ENCODE peak calls at places on chromosomes 16 and 17, in nine cellular contexts. J, L, N, W, K, F, Y, O and Z are unnamed samples.

GRCh38 chr17:21467196-21467595 is 91.0 kb downstream of the KCNJ12 start:
- DNase-seq in K (no peak), W (no peak), L (no peak), F (no peak), Y (no peak), O (no peak), N (no peak), J (no peak), Z (no peak)

GRCh38 chr16:20915733-20916132 is 15.2 kb downstream of the LYRM1 start:
- DNase-seq in N (no peak), O (no peak), K (no peak), W (no peak), J (no peak), L (no peak), Y (no peak), F (no peak), Z (no peak)

GRCh38 chr16:84044108-84044488 is 1.5 kb upstream of the SLC38A8 start:
- DNase-seq in W (no peak), L (no peak), K (peak), J (peak), Y (no peak), O (peak), N (peak), F (no peak), Z (no peak)

GRCh38 chr17:65703891-65704290 is 142.4 kb upstream of the AXIN2 start:
- DNase-seq in F (no peak), L (no peak), W (no peak), Y (no peak), N (no peak), K (no peak), O (peak), J (no peak), Z (no peak)

GRCh38 chr17:42201155-42201772 is 7.0 kb upstream of the GHDC start:
- DNase-seq in Y (no peak), L (no peak), K (no peak), J (no peak), O (no peak), N (no peak), F (no peak), W (no peak), Z (no peak)

GRCh38 chr17:64097196-64097936 is 32.6 kb downstream of the ERN1 start:
- DNase-seq in O (no peak), W (no peak), Y (no peak), L (no peak), N (peak), J (no peak), F (peak), K (no peak), Z (no peak)

GRCh38 chr17:63277629-63278028 is 168.5 kb downstream of the CYB561 start:
- DNase-seq in W (no peak), K (no peak), O (no peak), Y (no peak), L (no peak), J (no peak), N (peak), F (no peak), Z (no peak)

GRCh38 chr17:15036238-15036637 is 228.9 kb downstream of the PMP22 start:
- DNase-seq in W (no peak), N (no peak), O (no peak), J (no peak), Y (no peak), F (no peak), K (no peak), L (no peak), Z (no peak)

GRCh38 chr17:80894439-80894721 is 97.3 kb upstream of the CHMP6 start:
- DNase-seq in N (no peak), O (no peak), W (no peak), L (no peak), Y (no peak), K (no peak), J (no peak), F (no peak), Z (no peak)
- TF ChIP-seq CTCF in N (no peak), O (no peak), W (no peak), L (peak), Y (no peak), K (no peak), J (no peak), F (no peak), Z (peak)

DNA sequence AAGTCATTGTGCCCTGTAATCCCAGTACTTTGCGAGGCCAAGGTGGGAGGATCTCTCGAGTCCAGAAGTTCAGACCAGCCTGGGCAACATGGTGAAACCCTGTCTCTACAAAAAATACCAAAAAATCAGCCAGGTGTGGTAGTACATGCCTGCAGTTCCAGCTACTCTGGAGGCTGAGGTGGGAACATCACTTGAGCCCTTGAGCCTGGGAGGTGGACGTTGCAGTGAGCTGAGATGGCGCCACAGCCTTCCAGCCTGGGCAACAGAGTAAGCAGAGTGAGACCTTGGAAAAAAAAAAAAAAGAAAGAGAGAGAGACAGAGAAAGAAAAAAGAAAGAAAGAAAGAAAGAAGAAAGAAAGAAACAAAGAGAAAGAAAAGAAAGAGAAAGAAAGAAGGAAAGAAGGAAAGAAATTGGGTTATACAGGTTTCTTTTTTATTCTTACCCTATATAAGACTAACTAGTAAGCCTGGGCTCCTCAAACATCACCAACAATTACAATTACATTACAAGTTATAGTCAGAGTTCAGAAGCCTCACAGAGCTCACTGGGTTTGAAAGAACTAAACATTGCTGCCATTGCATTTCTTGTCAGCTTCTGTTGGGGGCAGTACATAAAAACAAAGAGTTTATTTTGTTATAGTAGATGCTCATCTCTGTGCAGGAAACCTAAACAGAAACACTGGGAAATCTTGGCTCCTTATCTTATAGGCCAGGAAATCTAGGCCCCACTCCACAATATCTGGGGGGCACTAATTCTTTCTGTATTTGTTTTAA is 6.7 kb upstream of the ABCA9 start:
- DNase-seq in O (no peak), W (no peak), F (no peak), N (no peak), L (no peak), K (no peak), Y (no peak), J (no peak), Z (no peak)
- TF ChIP-seq CTCF in O (no peak), W (no peak), F (no peak), N (peak), L (no peak), K (no peak), Y (no peak), J (no peak), Z (no peak)

GRCh38 chr16:50878966-50879615 is 137.2 kb downstream of the CYLD start:
- DNase-seq in J (no peak), N (no peak), Y (no peak), F (no peak), W (no peak), O (no peak), L (no peak), K (no peak), Z (no peak)

GRCh38 chr16:50880926-50881325 is 139.0 kb downstream of the CYLD start:
- DNase-seq in L (no peak), K (no peak), W (no peak), F (no peak), N (no peak), J (no peak), O (no peak), Y (no peak), Z (no peak)

GRCh38 chr16:50879873-50880695 is 138.2 kb downstream of the CYLD start:
- DNase-seq in N (no peak), L (peak), J (peak), Y (peak), O (peak), F (no peak), K (no peak), W (peak), Z (peak)

GRCh38 chr16:50876263-50876662 is 134.4 kb downstream of the CYLD start:
- DNase-seq in W (no peak), O (no peak), J (no peak), N (no peak), Y (no peak), L (no peak), K (no peak), F (no peak), Z (no peak)

GRCh38 chr16:50878536-50878935 is 136.7 kb downstream of the CYLD start:
- DNase-seq in F (no peak), W (no peak), J (no peak), Y (no peak), O (no peak), K (no peak), N (no peak), L (no peak), Z (no peak)
- TF ChIP-seq CTCF in F (no peak), W (no peak), J (no peak), Y (no peak), O (no peak), K (no peak), N (no peak), L (no peak), Z (no peak)

DNA sequence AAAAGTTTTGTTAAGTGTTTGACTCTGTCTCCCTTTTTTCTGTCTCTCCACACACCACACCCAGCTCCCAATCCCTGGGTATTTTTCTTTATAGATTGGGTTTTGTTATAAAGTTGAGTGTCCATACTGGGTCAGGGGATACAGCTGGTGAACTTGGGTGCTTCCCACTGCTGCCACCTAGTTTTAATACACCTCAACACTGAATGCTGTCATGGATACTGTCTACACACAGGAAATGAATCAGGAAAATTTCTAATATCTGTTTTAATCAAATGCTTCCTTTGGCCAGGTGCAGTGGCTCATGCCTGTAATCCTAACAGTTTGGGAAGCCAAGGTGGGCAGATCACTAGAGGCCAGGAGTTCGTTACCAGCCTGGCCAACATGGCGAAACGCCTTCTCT is 5.3 kb upstream of the TAOK1 start:
- DNase-seq in O (no peak), N (no peak), Y (no peak), W (no peak), K (no peak), J (no peak), F (no peak), L (no peak), Z (no peak)
- TF ChIP-seq CTCF in O (no peak), N (no peak), Y (no peak), W (no peak), K (no peak), J (no peak), F (no peak), L (no peak), Z (no peak)

GRCh38 chr17:81599719-81600486 is 37.0 kb downstream of the NPLOC4 start:
- DNase-seq in J (no peak), K (peak), L (no peak), W (no peak), O (no peak), N (peak), Y (no peak), F (no peak), Z (no peak)

GRCh38 chr17:81607431-81607830 is 29.5 kb downstream of the NPLOC4 start:
- DNase-seq in J (no peak), N (peak), K (no peak), W (no peak), Y (no peak), O (no peak), L (no peak), F (no peak), Z (no peak)

GRCh38 chr17:81603846-81604610 is 32.9 kb downstream of the NPLOC4 start:
- DNase-seq in J (no peak), Y (no peak), K (no peak), F (no peak), W (no peak), O (no peak), L (no peak), N (no peak), Z (no peak)

DNA sequence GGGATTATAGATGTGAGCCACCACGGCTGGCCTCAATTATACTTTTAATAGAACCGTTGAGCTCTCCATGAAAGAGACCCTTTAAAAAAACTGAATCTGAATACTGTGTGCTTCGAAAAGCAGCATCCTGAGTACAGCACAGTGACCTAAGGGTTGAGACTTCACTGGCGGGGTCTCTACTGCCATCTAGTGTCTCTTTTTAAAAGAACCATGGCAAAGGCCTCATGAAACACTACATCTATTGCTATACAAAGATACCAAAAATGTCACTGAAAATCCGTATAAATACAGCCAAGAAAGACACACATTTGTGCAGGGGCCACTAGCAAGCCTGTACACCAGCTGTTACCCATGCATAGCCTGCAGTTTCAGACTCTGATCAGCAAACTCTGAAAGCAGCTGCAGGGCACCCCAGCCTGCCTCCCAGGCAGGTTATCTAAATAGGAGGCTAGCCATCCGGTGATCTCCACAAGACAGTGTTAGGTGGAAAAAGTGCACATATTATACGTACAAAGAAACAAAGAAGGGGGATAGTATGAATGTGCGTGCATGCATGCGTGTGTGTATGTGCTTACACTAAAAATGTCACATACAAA is 35.3 kb downstream of the NPLOC4 start:
- DNase-seq in J (peak), Y (peak), O (peak), L (no peak), W (no peak), F (peak), K (no peak), N (peak), Z (peak)
- TF ChIP-seq CTCF in J (peak), Y (peak), O (peak), L (peak), W (peak), F (peak), K (peak), N (peak), Z (peak)

DNA sequence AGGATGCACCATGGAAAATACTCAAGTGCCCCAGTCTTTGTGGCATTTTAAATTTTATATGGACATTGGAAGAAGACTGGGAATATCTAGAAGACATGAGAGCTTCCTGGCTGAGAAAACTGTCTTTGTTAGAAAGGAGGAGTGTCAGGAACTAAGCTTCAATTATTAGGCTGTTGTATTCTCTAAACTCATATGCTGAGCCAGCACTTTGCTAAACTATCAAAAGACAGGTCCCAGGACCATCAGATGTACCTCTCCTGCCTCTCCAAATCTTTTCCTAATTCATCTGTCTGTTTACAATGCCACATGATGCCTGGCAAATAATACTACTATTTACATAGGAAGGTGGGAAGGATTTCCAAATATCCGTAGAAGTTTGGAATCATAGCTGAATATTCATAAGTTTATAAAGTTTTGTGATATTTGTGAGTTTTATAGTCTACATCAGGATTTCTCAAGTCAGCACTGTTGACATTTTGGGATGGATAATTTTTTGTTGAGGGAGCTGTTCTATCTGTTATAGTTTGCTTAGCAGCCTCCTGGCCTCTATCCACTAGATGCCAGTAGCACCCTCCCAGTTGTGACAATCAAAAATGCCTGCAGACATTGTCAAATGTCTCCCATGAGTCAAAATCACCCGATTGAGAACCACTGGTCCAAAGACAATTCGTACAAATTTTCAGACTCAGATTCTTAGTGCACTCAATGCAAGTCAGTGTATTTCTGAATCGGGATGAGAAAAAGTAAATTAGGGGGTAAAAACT is 61.2 kb upstream of the NETO2 start:
- DNase-seq in K (no peak), J (no peak), L (no peak), Y (no peak), F (no peak), O (no peak), N (no peak), W (no peak), Z (no peak)
- TF ChIP-seq CTCF in K (peak), J (no peak), L (no peak), Y (no peak), F (no peak), O (no peak), N (no peak), W (peak), Z (no peak)